ENCODE peak calls at places on chromosomes 5 and 9, in six cellular contexts. One of them, this sample, is unnamed.

GRCh38 chr9:33473216-33473615 is 508 bp downstream of the NOL6 start:
- DNase-seq in BJ: no peak
- DNase-seq in EL: no peak
- DNase-seq in transverse colon: no peak
- DNase-seq in GM23338: no peak
- DNase-seq in head of caudate nucleus: no peak
- DNase-seq in this sample: no peak

GRCh38 chr9:129774791-129775149 is 21.9 kb upstream of the PTGES start:
- DNase-seq in head of caudate nucleus: no peak
- DNase-seq in GM23338: no peak
- DNase-seq in transverse colon: no peak
- DNase-seq in BJ: no peak
- DNase-seq in EL: no peak
- DNase-seq in this sample: no peak

GRCh38 chr9:98641675-98642074 is 67.1 kb downstream of the GABBR2 start:
- DNase-seq in BJ: no peak
- DNase-seq in head of caudate nucleus: no peak
- DNase-seq in GM23338: peak; percentile 14
- DNase-seq in transverse colon: no peak
- DNase-seq in EL: no peak
- DNase-seq in this sample: no peak

GRCh38 chr5:67209141-67209771 is 12.7 kb upstream of the CD180 start:
- DNase-seq in BJ: no peak
- DNase-seq in EL: peak; percentile 71
- DNase-seq in transverse colon: peak; percentile 64
- DNase-seq in head of caudate nucleus: peak; percentile 50
- DNase-seq in GM23338: peak; percentile 91
- DNase-seq in this sample: peak; percentile 32

GRCh38 chr5:158514353-158514960 is 585.3 kb downstream of the EBF1 start:
- DNase-seq in GM23338: no peak
- DNase-seq in BJ: no peak
- DNase-seq in transverse colon: no peak
- DNase-seq in EL: peak; percentile 86
- DNase-seq in head of caudate nucleus: no peak
- DNase-seq in this sample: no peak

GRCh38 chr5:375921-376871 is 54.7 kb downstream of the AHRR start:
- DNase-seq in head of caudate nucleus: no peak
- DNase-seq in BJ: no peak
- DNase-seq in transverse colon: peak; percentile 7
- DNase-seq in GM23338: no peak
- DNase-seq in EL: no peak
- DNase-seq in this sample: no peak

GRCh38 chr5:17694922-17695321 is 60.7 kb downstream of the TAF11L14 start:
- DNase-seq in transverse colon: no peak
- DNase-seq in BJ: no peak
- DNase-seq in EL: no peak
- DNase-seq in head of caudate nucleus: no peak
- DNase-seq in GM23338: no peak
- DNase-seq in this sample: no peak

GRCh38 chr5:51961154-51961562 is 577.9 kb downstream of the ISL1 start:
- DNase-seq in EL: no peak
- DNase-seq in BJ: no peak
- DNase-seq in transverse colon: no peak
- DNase-seq in head of caudate nucleus: no peak
- DNase-seq in GM23338: peak; percentile 12
- DNase-seq in this sample: no peak

GRCh38 chr5:61817472-61818326 is 485.6 kb downstream of the ZSWIM6 start:
- DNase-seq in head of caudate nucleus: peak; percentile 74
- DNase-seq in transverse colon: peak; percentile 31
- DNase-seq in EL: peak; percentile 45
- DNase-seq in BJ: no peak
- DNase-seq in GM23338: peak; percentile 71
- DNase-seq in this sample: peak; percentile 13

GRCh38 chr9:36092509-36093215 is 43.9 kb upstream of the GLIPR2 start:
- DNase-seq in BJ: no peak
- DNase-seq in head of caudate nucleus: no peak
- DNase-seq in transverse colon: peak; percentile 28
- DNase-seq in EL: no peak
- DNase-seq in GM23338: peak; percentile 24
- DNase-seq in this sample: no peak

GRCh38 chr9:106896695-106897094 is 33.7 kb downstream of the ZNF462 start:
- DNase-seq in BJ: no peak
- DNase-seq in head of caudate nucleus: no peak
- DNase-seq in EL: no peak
- DNase-seq in GM23338: no peak
- DNase-seq in transverse colon: no peak
- DNase-seq in this sample: no peak

GRCh38 chr5:119878712-119879111 is 249.4 kb downstream of the FAM170A start:
- DNase-seq in EL: no peak
- DNase-seq in BJ: no peak
- DNase-seq in head of caudate nucleus: no peak
- DNase-seq in transverse colon: no peak
- DNase-seq in GM23338: peak; percentile 64
- DNase-seq in this sample: no peak

GRCh38 chr9:113656771-113657670 is 193.5 kb downstream of the RGS3 start:
- DNase-seq in BJ: no peak
- DNase-seq in head of caudate nucleus: no peak
- DNase-seq in EL: no peak
- DNase-seq in GM23338: peak; percentile 21
- DNase-seq in transverse colon: no peak
- DNase-seq in this sample: no peak

GRCh38 chr5:92808474-92808873 is 772.5 kb downstream of the NR2F1-AS1 start:
- DNase-seq in EL: no peak
- DNase-seq in BJ: no peak
- DNase-seq in transverse colon: no peak
- DNase-seq in head of caudate nucleus: no peak
- DNase-seq in GM23338: no peak
- DNase-seq in this sample: no peak

GRCh38 chr9:78187763-78188495 is 47.9 kb upstream of the CEP78 start:
- DNase-seq in GM23338: no peak
- DNase-seq in head of caudate nucleus: peak; percentile 12
- DNase-seq in EL: peak; percentile 4
- DNase-seq in BJ: no peak
- DNase-seq in transverse colon: no peak
- DNase-seq in this sample: no peak

GRCh38 chr9:124462739-124463138 is 12.5 kb downstream of the ADGRD2 start:
- DNase-seq in BJ: no peak
- DNase-seq in GM23338: no peak
- DNase-seq in transverse colon: no peak
- DNase-seq in EL: no peak
- DNase-seq in head of caudate nucleus: no peak
- DNase-seq in this sample: no peak

GRCh38 chr9:37715260-37715659 is 38.3 kb upstream of the TRMT10B start:
- DNase-seq in head of caudate nucleus: no peak
- DNase-seq in transverse colon: no peak
- DNase-seq in EL: no peak
- DNase-seq in GM23338: no peak
- DNase-seq in BJ: no peak
- DNase-seq in this sample: no peak

GRCh38 chr5:159097461-159098284 is 2.0 kb downstream of the EBF1 start:
- DNase-seq in transverse colon: no peak
- DNase-seq in BJ: no peak
- DNase-seq in head of caudate nucleus: no peak
- DNase-seq in EL: peak; percentile 67
- DNase-seq in GM23338: peak; percentile 47
- DNase-seq in this sample: peak; percentile 23

GRCh38 chr5:149990518-149991376 is 9.7 kb downstream of the TIGD6 start:
- DNase-seq in transverse colon: peak; percentile 83
- DNase-seq in BJ: no peak
- DNase-seq in head of caudate nucleus: peak; percentile 61
- DNase-seq in EL: peak; percentile 74
- DNase-seq in GM23338: peak; percentile 83
- DNase-seq in this sample: no peak

GRCh38 chr5:16980983-16981382 is 44.9 kb upstream of the MYO10 start:
- DNase-seq in GM23338: no peak
- DNase-seq in transverse colon: no peak
- DNase-seq in BJ: no peak
- DNase-seq in head of caudate nucleus: no peak
- DNase-seq in EL: peak; percentile 32
- DNase-seq in this sample: no peak

GRCh38 chr5:6902094-6902493 is 188.9 kb downstream of the TENT4A start:
- DNase-seq in transverse colon: no peak
- DNase-seq in EL: no peak
- DNase-seq in BJ: no peak
- DNase-seq in head of caudate nucleus: no peak
- DNase-seq in GM23338: no peak
- DNase-seq in this sample: no peak

GRCh38 chr5:133358271-133358670 is 254.1 kb downstream of the FSTL4 start:
- DNase-seq in EL: no peak
- DNase-seq in transverse colon: no peak
- DNase-seq in BJ: no peak
- DNase-seq in head of caudate nucleus: no peak
- DNase-seq in GM23338: no peak
- DNase-seq in this sample: no peak

GRCh38 chr5:88860501-88860900 is 22.5 kb downstream of the MEF2C start:
- DNase-seq in BJ: no peak
- DNase-seq in EL: no peak
- DNase-seq in transverse colon: no peak
- DNase-seq in GM23338: no peak
- DNase-seq in head of caudate nucleus: no peak
- DNase-seq in this sample: peak; percentile 13

GRCh38 chr9:22170162-22170932 is 161.2 kb upstream of the CDKN2B start:
- DNase-seq in transverse colon: no peak
- DNase-seq in GM23338: no peak
- DNase-seq in EL: peak; percentile 66
- DNase-seq in head of caudate nucleus: no peak
- DNase-seq in BJ: peak; percentile 69
- DNase-seq in this sample: peak; percentile 59

GRCh38 chr5:76472338-76473336 is 69.6 kb downstream of the IQGAP2 start:
- DNase-seq in head of caudate nucleus: no peak
- DNase-seq in BJ: no peak
- DNase-seq in GM23338: no peak
- DNase-seq in EL: no peak
- DNase-seq in transverse colon: no peak
- DNase-seq in this sample: no peak

GRCh38 chr9:81455826-81456225 is 233.5 kb downstream of the TLE1 start:
- DNase-seq in EL: no peak
- DNase-seq in head of caudate nucleus: no peak
- DNase-seq in GM23338: no peak
- DNase-seq in BJ: no peak
- DNase-seq in transverse colon: no peak
- DNase-seq in this sample: no peak

GRCh38 chr9:126694206-126695081 is 80.7 kb downstream of the LMX1B start:
- DNase-seq in EL: no peak
- DNase-seq in BJ: no peak
- DNase-seq in head of caudate nucleus: no peak
- DNase-seq in GM23338: no peak
- DNase-seq in transverse colon: no peak
- DNase-seq in this sample: no peak

GRCh38 chr5:6236858-6237481 is 141.4 kb downstream of the MED10 start:
- DNase-seq in transverse colon: no peak
- DNase-seq in EL: no peak
- DNase-seq in BJ: no peak
- DNase-seq in GM23338: no peak
- DNase-seq in head of caudate nucleus: no peak
- DNase-seq in this sample: no peak

GRCh38 chr5:38500861-38501260 is 55.6 kb downstream of the LIFR start:
- DNase-seq in EL: peak; percentile 70
- DNase-seq in transverse colon: no peak
- DNase-seq in GM23338: no peak
- DNase-seq in head of caudate nucleus: no peak
- DNase-seq in BJ: peak; percentile 16
- DNase-seq in this sample: peak; percentile 28

GRCh38 chr5:17216974-17217325 is 481 bp upstream of the BASP1 start:
- DNase-seq in transverse colon: no peak
- DNase-seq in GM23338: peak; percentile 74
- DNase-seq in BJ: no peak
- DNase-seq in head of caudate nucleus: no peak
- DNase-seq in EL: peak; percentile 66
- DNase-seq in this sample: no peak